ENCODE peak calls at places on chromosomes 16 and 17, in eight cellular contexts. One of them, this sample, is unnamed.

GRCh38 chr16:67399218-67399733 is 6.0 kb upstream of the TPPP3 start:
- DNase-seq in CD4-positive, alpha-beta memory T cell: no peak
- DNase-seq in amygdala: no peak
- DNase-seq in AG04450: no peak
- DNase-seq in stromal cell of bone marrow: no peak
- DNase-seq in mammary epithelial cell: no peak
- DNase-seq in GM13976: peak; percentile 89
- DNase-seq in iris pigment epithelial cell: peak; percentile 17
- DNase-seq in this sample: peak; percentile 26

GRCh38 chr16:80899804-80900592 is 95.6 kb upstream of the CDYL2 start:
- DNase-seq in CD4-positive, alpha-beta memory T cell: no peak
- DNase-seq in amygdala: peak; percentile 5
- DNase-seq in AG04450: peak; percentile 71
- DNase-seq in stromal cell of bone marrow: peak; percentile 96
- DNase-seq in mammary epithelial cell: peak; percentile 33
- DNase-seq in GM13976: no peak
- DNase-seq in iris pigment epithelial cell: peak; percentile 79
- DNase-seq in this sample: peak; percentile 56

GRCh38 chr17:45020354-45021138 is 30.9 kb downstream of the DCAKD start:
- DNase-seq in CD4-positive, alpha-beta memory T cell: no peak
- DNase-seq in amygdala: peak; percentile 9
- DNase-seq in AG04450: no peak
- DNase-seq in stromal cell of bone marrow: no peak
- DNase-seq in mammary epithelial cell: no peak
- DNase-seq in GM13976: no peak
- DNase-seq in iris pigment epithelial cell: peak; percentile 55
- DNase-seq in this sample: no peak

GRCh38 chr16:35562471-35562870 is 2103.1 kb downstream of the TP53TG3F start:
- DNase-seq in CD4-positive, alpha-beta memory T cell: no peak
- DNase-seq in amygdala: no peak
- DNase-seq in AG04450: no peak
- DNase-seq in stromal cell of bone marrow: no peak
- DNase-seq in mammary epithelial cell: no peak
- DNase-seq in GM13976: no peak
- DNase-seq in iris pigment epithelial cell: no peak
- DNase-seq in this sample: no peak

GRCh38 chr16:1474047-1474446 is 781 bp downstream of the CLCN7 start:
- DNase-seq in CD4-positive, alpha-beta memory T cell: no peak
- DNase-seq in amygdala: no peak
- DNase-seq in AG04450: no peak
- DNase-seq in stromal cell of bone marrow: no peak
- DNase-seq in mammary epithelial cell: no peak
- DNase-seq in GM13976: no peak
- DNase-seq in iris pigment epithelial cell: peak; percentile 9
- DNase-seq in this sample: no peak

GRCh38 chr16:81366316-81366932 is 51.7 kb downstream of the GAN start:
- DNase-seq in CD4-positive, alpha-beta memory T cell: no peak
- DNase-seq in amygdala: no peak
- DNase-seq in AG04450: peak; percentile 13
- DNase-seq in stromal cell of bone marrow: peak; percentile 21
- DNase-seq in mammary epithelial cell: peak; percentile 42
- DNase-seq in GM13976: peak; percentile 61
- DNase-seq in iris pigment epithelial cell: peak; percentile 48
- DNase-seq in this sample: peak; percentile 63

GRCh38 chr17:37824534-37825485 is 80.0 kb upstream of the HNF1B start:
- DNase-seq in CD4-positive, alpha-beta memory T cell: no peak
- DNase-seq in amygdala: no peak
- DNase-seq in AG04450: peak; percentile 61
- DNase-seq in stromal cell of bone marrow: no peak
- DNase-seq in mammary epithelial cell: peak; percentile 92
- DNase-seq in GM13976: no peak
- DNase-seq in iris pigment epithelial cell: peak; percentile 75
- DNase-seq in this sample: peak; percentile 65

GRCh38 chr17:20151174-20151573 is 142.0 kb downstream of the SPECC1 start:
- DNase-seq in CD4-positive, alpha-beta memory T cell: no peak
- DNase-seq in amygdala: no peak
- DNase-seq in AG04450: no peak
- DNase-seq in stromal cell of bone marrow: no peak
- DNase-seq in mammary epithelial cell: no peak
- DNase-seq in GM13976: no peak
- DNase-seq in iris pigment epithelial cell: no peak
- DNase-seq in this sample: no peak

GRCh38 chr16:30061195-30061554 is 4.4 kb upstream of the ALDOA start:
- DNase-seq in CD4-positive, alpha-beta memory T cell: no peak
- DNase-seq in amygdala: no peak
- DNase-seq in AG04450: no peak
- DNase-seq in stromal cell of bone marrow: no peak
- DNase-seq in mammary epithelial cell: no peak
- DNase-seq in GM13976: no peak
- DNase-seq in iris pigment epithelial cell: no peak
- DNase-seq in this sample: no peak

This sample was measured in fibroblast of villous mesenchyme.